ENCODE peak calls at places on chromosomes 5 and 9, in six cellular contexts. F, Y, P, L, S and T are unnamed samples.

GRCh38 chr5:14156611-14157493 is 13.7 kb downstream of the TRIO start:
- DNase-seq in F (peak), Y (peak), P (no peak), L (peak), S (no peak), T (no peak)

GRCh38 chr9:82456621-82457020 is 468.0 kb downstream of the SPATA31D1 start:
- DNase-seq in F (peak), Y (peak), P (no peak), L (peak), S (no peak), T (no peak)

GRCh38 chr5:147613359-147613758 is 103.5 kb upstream of the DPYSL3 start:
- DNase-seq in F (no peak), Y (peak), P (no peak), L (no peak), S (no peak), T (no peak)

GRCh38 chr5:107950774-107951173 is 280.0 kb upstream of the EFNA5 start:
- DNase-seq in F (no peak), Y (no peak), P (no peak), L (no peak), S (no peak), T (no peak)

GRCh38 chr5:102313907-102314306 is 17.8 kb upstream of the SLCO4C1 start:
- DNase-seq in F (no peak), Y (no peak), P (no peak), L (no peak), S (no peak), T (no peak)

GRCh38 chr9:75964431-75964830 is 74.0 kb downstream of the PCSK5 start:
- DNase-seq in F (peak), Y (no peak), P (no peak), L (no peak), S (no peak), T (no peak)

GRCh38 chr5:142145106-142145900 is 36.7 kb downstream of the NDFIP1 start:
- DNase-seq in F (peak), Y (peak), P (no peak), L (peak), S (peak), T (peak)

GRCh38 chr9:114409103-114409780 is 21.5 kb upstream of the AKNA start:
- DNase-seq in F (peak), Y (no peak), P (no peak), L (peak), S (no peak), T (no peak)

GRCh38 chr9:130209422-130209821 is 37.2 kb downstream of the NCS1 start:
- DNase-seq in F (no peak), Y (no peak), P (no peak), L (no peak), S (no peak), T (no peak)

GRCh38 chr5:127549551-127549950 is 32.1 kb downstream of the PRRC1 start:
- DNase-seq in F (no peak), Y (peak), P (no peak), L (no peak), S (no peak), T (no peak)

GRCh38 chr5:135569755-135570452 is 8.9 kb downstream of the CXCL14 start:
- DNase-seq in F (peak), Y (peak), P (no peak), L (no peak), S (peak), T (no peak)

GRCh38 chr5:164002653-164003052 is 497.2 kb downstream of the MAT2B start:
- DNase-seq in F (no peak), Y (peak), P (peak), L (peak), S (no peak), T (no peak)

GRCh38 chr9:129708799-129709198 is 43.4 kb downstream of the PRRX2 start:
- DNase-seq in F (no peak), Y (peak), P (no peak), L (no peak), S (no peak), T (no peak)

GRCh38 chr5:154523704-154524103 is 45.7 kb upstream of the HAND1 start:
- DNase-seq in F (no peak), Y (no peak), P (no peak), L (peak), S (no peak), T (no peak)

GRCh38 chr5:126918624-126918957 is 111.8 kb downstream of the MARCHF3 start:
- DNase-seq in F (no peak), Y (peak), P (no peak), L (no peak), S (no peak), T (no peak)

GRCh38 chr9:94212091-94212490 is 47.0 kb upstream of the ZNF169 start:
- DNase-seq in F (no peak), Y (no peak), P (no peak), L (peak), S (no peak), T (no peak)

GRCh38 chr5:100898504-100899346 is 4.4 kb downstream of the ST8SIA4 start:
- DNase-seq in F (peak), Y (peak), P (no peak), L (no peak), S (no peak), T (no peak)

GRCh38 chr9:18245911-18246310 is 228.0 kb upstream of the ADAMTSL1 start:
- DNase-seq in F (peak), Y (no peak), P (no peak), L (peak), S (no peak), T (no peak)

GRCh38 chr5:116938488-116938887 is 363.9 kb upstream of the SEMA6A start:
- DNase-seq in F (no peak), Y (no peak), P (no peak), L (no peak), S (no peak), T (peak)

GRCh38 chr5:59416441-59416840 is 477.1 kb downstream of the PDE4D start:
- DNase-seq in F (no peak), Y (peak), P (no peak), L (peak), S (no peak), T (no peak)

GRCh38 chr9:77417570-77417969 is 230.6 kb downstream of the GNA14 start:
- DNase-seq in F (peak), Y (peak), P (no peak), L (peak), S (no peak), T (no peak)

GRCh38 chr5:175467983-175468698 is 10.2 kb upstream of the SFXN1 start:
- DNase-seq in F (no peak), Y (no peak), P (no peak), L (no peak), S (no peak), T (no peak)

GRCh38 chr5:37557734-37558293 is 178.7 kb downstream of the WDR70 start:
- DNase-seq in F (no peak), Y (no peak), P (no peak), L (no peak), S (no peak), T (no peak)

GRCh38 chr5:180069589-180070247 is 1.8 kb downstream of the RNF130 start:
- DNase-seq in F (no peak), Y (no peak), P (peak), L (no peak), S (no peak), T (peak)

GRCh38 chr5:68515514-68515913 is 300.0 kb downstream of the PIK3R1 start:
- DNase-seq in F (no peak), Y (no peak), P (no peak), L (no peak), S (no peak), T (no peak)

GRCh38 chr5:14064841-14065240 is 78.3 kb upstream of the TRIO start:
- DNase-seq in F (no peak), Y (no peak), P (no peak), L (peak), S (no peak), T (no peak)

GRCh38 chr9:16771352-16771751 is 99.1 kb downstream of the BNC2 start:
- DNase-seq in F (no peak), Y (no peak), P (no peak), L (no peak), S (no peak), T (no peak)

GRCh38 chr5:13957032-13957645 is 12.7 kb upstream of the DNAH5 start:
- DNase-seq in F (peak), Y (peak), P (no peak), L (peak), S (peak), T (peak)

GRCh38 chr9:77898864-77899263 is 132.7 kb downstream of the GNAQ start:
- DNase-seq in F (no peak), Y (no peak), P (no peak), L (no peak), S (no peak), T (no peak)

GRCh38 chr5:115392611-115393010 is 96.2 kb upstream of the CCDC112 start:
- DNase-seq in F (no peak), Y (peak), P (no peak), L (peak), S (no peak), T (no peak)

GRCh38 chr5:139783436-139783955 is 12.1 kb upstream of the PSD2 start:
- DNase-seq in F (no peak), Y (no peak), P (no peak), L (no peak), S (no peak), T (no peak)

GRCh38 chr9:114047717-114048116 is 30.4 kb downstream of the AMBP start:
- DNase-seq in F (no peak), Y (no peak), P (no peak), L (peak), S (no peak), T (no peak)

GRCh38 chr5:115586525-115587146 is 15.6 kb downstream of the TICAM2 start:
- DNase-seq in F (no peak), Y (peak), P (no peak), L (peak), S (no peak), T (peak)